ENCODE peak calls at places on chromosomes 3 and 15, in nine cellular contexts. S is NCI-H2081; H is fibroblast of villous mesenchyme; D is germinal center; K is brain microvascular endothelial cell; P is LHCN-M2; J is AG09309; R is ascending aorta; O is activated CD4-positive, alpha-beta T cell treated with anti-CD3 and anti-CD28 coated beads, Interleukin-2, amount 50 U/mL, for 1 hour. X is an unnamed sample.

GRCh38 chr3:80007522-80007921 is 239.7 kb upstream of the ROBO1 start:
- DNase-seq in S (no peak), H (no peak), D (no peak), K (no peak), P (no peak), J (no peak), R (no peak), O (no peak), X (no peak)

GRCh38 chr15:90594297-90594696 is 64.6 kb downstream of the CRTC3 start:
- DNase-seq in S (peak), H (no peak), D (peak), K (no peak), P (no peak), J (no peak), R (peak), O (peak), X (peak)

GRCh38 chr3:126540946-126541627 is 17.1 kb downstream of the CHST13 start:
- DNase-seq in S (no peak), H (no peak), D (no peak), K (no peak), P (no peak), J (no peak), R (peak), O (no peak), X (no peak)

GRCh38 chr15:42228036-42228435 is 19.9 kb upstream of the VPS39 start:
- DNase-seq in S (no peak), H (no peak), D (no peak), K (no peak), P (no peak), J (no peak), R (no peak), O (no peak), X (no peak)

GRCh38 chr3:11282250-11283125 is 10.3 kb downstream of the ATG7 start:
- DNase-seq in S (peak), H (peak), D (no peak), K (no peak), P (no peak), J (no peak), R (no peak), O (no peak), X (no peak)

GRCh38 chr15:91070872-91071271 is 29.2 kb upstream of the SV2B start:
- DNase-seq in S (no peak), H (no peak), D (no peak), K (no peak), P (no peak), J (no peak), R (no peak), O (no peak), X (no peak)

GRCh38 chr15:72927451-72927850 is 124.8 kb upstream of the NEO1 start:
- DNase-seq in S (no peak), H (no peak), D (no peak), K (no peak), P (no peak), J (no peak), R (no peak), O (no peak), X (no peak)

GRCh38 chr3:100400424-100400781 is 486 bp downstream of the TOMM70 start:
- DNase-seq in S (peak), H (no peak), D (peak), K (no peak), P (no peak), J (no peak), R (no peak), O (peak), X (no peak)

GRCh38 chr3:15630646-15631350 is 29.3 kb downstream of the BTD start:
- DNase-seq in S (peak), H (peak), D (no peak), K (peak), P (peak), J (no peak), R (no peak), O (no peak), X (peak)

GRCh38 chr15:45704329-45705249 is 69.8 kb downstream of the SQOR start:
- DNase-seq in S (no peak), H (peak), D (no peak), K (peak), P (peak), J (no peak), R (no peak), O (peak), X (no peak)

GRCh38 chr3:81579744-81580143 is 181.7 kb downstream of the GBE1 start:
- DNase-seq in S (peak), H (no peak), D (no peak), K (no peak), P (no peak), J (no peak), R (no peak), O (no peak), X (no peak)